ENCODE peak calls at places on chromosomes 4 and X, in seven cellular contexts. One of them, this sample, is unnamed. For H3K9me3, the result is how much of the 10 kb centered on the place peaks cover.

GRCh38 chr4:76620723-76621463 is 185.9 kb downstream of the SHROOM3 start:
- DNase-seq in stomach: peak
- DNase-seq in SK-N-SH: no peak
- DNase-seq in suprapubic skin: no peak
- DNase-seq in A549: no peak
- DNase-seq in ovary: no peak
- DNase-seq in K562: no peak
- DNase-seq in this sample: no peak

GRCh38 chr4:142396279-142396678 is 449.8 kb downstream of the INPP4B start:
- DNase-seq in K562: no peak
- DNase-seq in ovary: no peak
- DNase-seq in stomach: no peak
- DNase-seq in A549: no peak
- DNase-seq in SK-N-SH: no peak
- DNase-seq in suprapubic skin: no peak
- DNase-seq in this sample: no peak

GRCh38 chr4:128379860-128380259 is 92.2 kb upstream of the PGRMC2 start:
- DNase-seq in A549: peak
- DNase-seq in SK-N-SH: peak
- DNase-seq in ovary: no peak
- DNase-seq in stomach: peak
- DNase-seq in suprapubic skin: no peak
- DNase-seq in K562: peak
- DNase-seq in this sample: no peak

GRCh38 chr4:183342541-183343533 is 20.6 kb upstream of the CLDN24 start:
- DNase-seq in K562: no peak
- DNase-seq in A549: no peak
- DNase-seq in SK-N-SH: peak
- DNase-seq in ovary: no peak
- DNase-seq in suprapubic skin: peak
- DNase-seq in stomach: peak
- DNase-seq in this sample: no peak

GRCh38 chr4:122739174-122739573 is 6.7 kb downstream of the BBS12 start:
- DNase-seq in stomach: no peak
- DNase-seq in ovary: no peak
- DNase-seq in suprapubic skin: no peak
- DNase-seq in K562: no peak
- DNase-seq in SK-N-SH: no peak
- DNase-seq in A549: no peak
- DNase-seq in this sample: no peak

GRCh38 chr4:47694322-47694721 is 143.5 kb downstream of the CORIN start:
- DNase-seq in A549: no peak
- DNase-seq in stomach: no peak
- DNase-seq in ovary: no peak
- DNase-seq in K562: no peak
- DNase-seq in suprapubic skin: no peak
- DNase-seq in SK-N-SH: no peak
- DNase-seq in this sample: no peak

GRCh38 chr4:74055096-74055495 is 16.6 kb upstream of the CXCL3 start:
- DNase-seq in suprapubic skin: no peak
- DNase-seq in stomach: no peak
- DNase-seq in A549: no peak
- DNase-seq in ovary: no peak
- DNase-seq in SK-N-SH: no peak
- DNase-seq in K562: peak
- DNase-seq in this sample: no peak

GRCh38 chr4:32680946-32681345 is 1960.8 kb downstream of the PCDH7 start:
- DNase-seq in suprapubic skin: no peak
- DNase-seq in K562: no peak
- DNase-seq in A549: no peak
- DNase-seq in stomach: no peak
- DNase-seq in SK-N-SH: no peak
- DNase-seq in ovary: no peak
- DNase-seq in this sample: no peak

DNA sequence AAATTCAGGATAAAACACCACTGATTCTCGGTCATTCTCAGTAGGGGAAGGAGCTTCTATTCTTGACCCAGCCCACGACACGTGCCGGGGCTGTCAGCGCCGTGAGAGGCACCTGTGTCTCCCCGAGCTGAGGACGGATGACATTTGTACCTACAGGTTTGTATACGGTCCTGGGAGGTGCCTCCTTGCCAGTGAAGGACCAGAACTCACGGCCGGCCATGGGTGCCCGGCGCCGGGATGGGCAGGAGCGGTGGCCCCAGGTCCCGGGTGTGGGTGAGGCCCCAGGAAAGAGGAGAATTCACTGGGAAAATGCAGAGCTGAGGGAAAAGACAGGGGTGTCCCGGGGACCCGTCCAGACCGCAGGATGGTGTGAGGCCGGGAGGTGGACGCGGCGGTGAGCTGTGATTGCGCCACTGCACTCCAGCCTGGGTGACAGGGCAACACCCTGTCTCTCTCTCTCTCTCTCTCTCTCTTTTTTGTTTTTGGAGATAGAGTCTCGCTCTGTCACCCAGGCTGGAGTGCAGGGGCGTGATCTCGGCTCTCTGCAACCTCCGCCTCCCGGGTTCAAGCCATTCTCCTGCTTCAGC is 48.9 kb upstream of the PPP2R3B start:
- DNase-seq in ovary: no peak
- DNase-seq in A549: no peak
- DNase-seq in stomach: no peak
- DNase-seq in suprapubic skin: no peak
- DNase-seq in SK-N-SH: no peak
- DNase-seq in K562: no peak
- DNase-seq in this sample: no peak
- H3K9me3 ChIP-seq in ovary: under half
- H3K9me3 ChIP-seq in A549: under half
- H3K9me3 ChIP-seq in stomach: under half
- H3K9me3 ChIP-seq in suprapubic skin: under half
- H3K9me3 ChIP-seq in SK-N-SH: under half
- H3K9me3 ChIP-seq in K562: under half
- H3K9me3 ChIP-seq in this sample: under half

DNA sequence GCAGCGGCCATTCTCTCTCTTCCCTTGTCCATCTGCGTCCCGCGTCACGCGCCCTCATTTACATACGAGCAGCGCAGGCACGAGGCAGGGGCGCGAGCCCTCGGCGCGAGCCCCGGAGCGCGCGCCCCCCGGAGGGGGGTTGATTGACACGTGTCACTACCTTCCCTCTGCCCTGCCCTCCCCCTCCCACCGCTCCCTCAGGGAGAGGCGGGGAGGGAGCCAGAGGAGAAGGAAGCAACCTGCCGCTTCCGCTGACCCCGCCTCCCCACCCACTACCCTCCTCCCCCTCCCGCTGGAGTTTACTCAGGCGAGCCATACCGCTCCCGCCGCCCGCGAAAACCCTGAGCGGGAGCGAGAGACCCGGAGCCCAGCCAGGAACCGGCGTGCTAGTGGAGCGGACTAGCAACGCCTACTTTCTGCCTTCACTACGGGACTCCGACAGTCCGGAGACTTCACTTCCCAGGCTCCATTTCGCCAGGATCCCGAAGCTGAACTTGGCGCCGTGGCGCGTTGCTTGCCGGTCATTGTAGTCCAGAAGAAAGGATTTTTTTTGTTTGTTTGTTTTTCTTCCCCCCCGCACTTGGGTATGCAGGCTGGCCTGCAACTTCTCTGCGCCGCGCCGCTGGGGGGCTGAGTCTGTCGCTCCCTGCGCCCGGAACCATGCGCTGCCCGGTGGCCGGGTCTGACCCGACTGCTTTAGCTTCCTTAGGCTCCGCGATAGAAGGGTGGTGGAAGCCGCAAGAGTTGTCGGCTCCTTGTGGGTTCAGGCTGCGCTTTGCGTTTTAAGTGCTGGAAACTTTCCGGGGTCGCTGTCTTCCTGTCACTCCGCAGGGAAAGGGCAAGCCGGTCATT is at the start of gene LCORL:
- DNase-seq in A549: peak
- DNase-seq in suprapubic skin: peak
- DNase-seq in stomach: peak
- DNase-seq in ovary: peak
- DNase-seq in K562: peak
- DNase-seq in SK-N-SH: peak
- DNase-seq in this sample: peak
- TF ChIP-seq EP300 in A549: no peak
- TF ChIP-seq EP300 in suprapubic skin: no peak
- TF ChIP-seq EP300 in stomach: no peak
- TF ChIP-seq EP300 in ovary: no peak
- TF ChIP-seq EP300 in K562: peak
- TF ChIP-seq EP300 in SK-N-SH: peak
- TF ChIP-seq EP300 in this sample: peak

DNA sequence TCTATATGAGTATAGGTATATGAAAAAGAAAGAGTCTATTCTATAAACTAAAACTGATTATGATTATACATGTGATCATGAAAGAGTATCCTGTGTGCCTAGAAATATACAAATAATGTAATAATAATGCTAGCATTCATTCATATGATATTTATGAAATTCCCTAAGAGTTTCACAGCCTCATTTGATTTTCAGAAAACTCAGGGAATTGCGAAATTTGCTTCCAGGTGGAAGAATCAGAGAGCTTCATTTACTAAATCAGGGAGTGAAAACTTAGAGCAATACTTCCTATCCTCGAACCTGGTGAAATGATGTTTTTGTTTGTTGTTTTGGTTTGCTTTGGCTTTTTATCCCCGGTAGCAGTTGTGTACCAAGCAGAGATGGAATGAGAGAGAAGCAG is 1105.7 kb upstream of the SLIT2 start:
- DNase-seq in SK-N-SH: no peak
- DNase-seq in suprapubic skin: no peak
- DNase-seq in ovary: no peak
- DNase-seq in stomach: no peak
- DNase-seq in A549: no peak
- DNase-seq in K562: no peak
- DNase-seq in this sample: no peak
- H3K9me3 ChIP-seq in SK-N-SH: under half
- H3K9me3 ChIP-seq in suprapubic skin: under half
- H3K9me3 ChIP-seq in ovary: under half
- H3K9me3 ChIP-seq in stomach: under half
- H3K9me3 ChIP-seq in A549: under half
- H3K9me3 ChIP-seq in K562: under half
- H3K9me3 ChIP-seq in this sample: under half

GRCh38 chr4:156036496-156036895 is 82.8 kb upstream of the CTSO start:
- DNase-seq in A549: no peak
- DNase-seq in K562: no peak
- DNase-seq in ovary: no peak
- DNase-seq in SK-N-SH: no peak
- DNase-seq in suprapubic skin: no peak
- DNase-seq in stomach: no peak
- DNase-seq in this sample: no peak
- TF ChIP-seq EP300 in A549: no peak
- TF ChIP-seq EP300 in K562: no peak
- TF ChIP-seq EP300 in ovary: no peak
- TF ChIP-seq EP300 in SK-N-SH: no peak
- TF ChIP-seq EP300 in suprapubic skin: no peak
- TF ChIP-seq EP300 in stomach: no peak
- TF ChIP-seq EP300 in this sample: no peak